ENCODE peak calls at places on chromosome 19, in ten cellular contexts. K, Z, R, M, Y, C, S, N, O and E are unnamed samples.

GRCh38 chr19:46469541-46470185 is 1.7 kb downstream of the PNMA8A start:
- DNase-seq in K (no peak), Z (no peak), R (no peak), M (no peak), Y (no peak), C (no peak), S (no peak), N (no peak), O (no peak), E (no peak)

GRCh38 chr19:14039181-14039580 is 7.6 kb downstream of the IL27RA start:
- DNase-seq in K (no peak), Z (no peak), R (no peak), M (no peak), Y (no peak), C (no peak), S (no peak), N (no peak), O (no peak), E (no peak)

GRCh38 chr19:37718357-37718756 is 1.2 kb downstream of the ZNF607 start:
- DNase-seq in K (no peak), Z (no peak), R (no peak), M (no peak), Y (no peak), C (no peak), S (peak; percentile 1), N (no peak), O (no peak), E (no peak)

GRCh38 chr19:768424-768823 is 17.5 kb downstream of the MISP start:
- DNase-seq in K (no peak), Z (no peak), R (no peak), M (no peak), Y (no peak), C (no peak), S (peak; percentile 88), N (no peak), O (peak; percentile 83), E (no peak)

GRCh38 chr19:813359-814107 is 8.2 kb downstream of the PLPPR3 start:
- DNase-seq in K (no peak), Z (no peak), R (no peak), M (no peak), Y (no peak), C (no peak), S (no peak), N (no peak), O (no peak), E (no peak)

GRCh38 chr19:20051841-20052768 is 12.8 kb upstream of the ZNF682 start:
- DNase-seq in K (peak; percentile 98), Z (peak; percentile 97), R (no peak), M (peak; percentile 43), Y (peak; percentile 56), C (peak; percentile 57), S (peak; percentile 97), N (peak; percentile 95), O (peak; percentile 96), E (peak; percentile 97)

GRCh38 chr19:58229255-58229639 is 533 bp downstream of the ZNF544 start:
- DNase-seq in K (no peak), Z (no peak), R (peak; percentile 32), M (no peak), Y (peak; percentile 27), C (peak; percentile 7), S (peak; percentile 29), N (peak; percentile 15), O (peak; percentile 12), E (no peak)

GRCh38 chr19:58346961-58347929 is 6.0 kb downstream of the A1BG start:
- DNase-seq in K (peak; percentile 52), Z (peak; percentile 35), R (peak; percentile 65), M (peak; percentile 64), Y (peak; percentile 61), C (peak; percentile 45), S (peak; percentile 78), N (peak; percentile 78), O (peak; percentile 63), E (peak; percentile 80)

GRCh38 chr19:29263305-29264080 is 50.5 kb upstream of the UQCRFS1 start:
- DNase-seq in K (no peak), Z (peak; percentile 32), R (peak; percentile 59), M (peak; percentile 40), Y (peak; percentile 43), C (peak; percentile 11), S (peak; percentile 41), N (peak; percentile 65), O (peak; percentile 17), E (no peak)

GRCh38 chr19:14517446-14517839 is 754 bp downstream of the DNAJB1 start:
- DNase-seq in K (no peak), Z (no peak), R (no peak), M (no peak), Y (no peak), C (no peak), S (no peak), N (no peak), O (peak; percentile 28), E (no peak)

GRCh38 chr19:45774765-45775164 is 5.7 kb upstream of the SIX5 start:
- DNase-seq in K (no peak), Z (no peak), R (peak; percentile 71), M (no peak), Y (no peak), C (no peak), S (no peak), N (no peak), O (no peak), E (no peak)

GRCh38 chr19:5259750-5260149 is 80.9 kb downstream of the PTPRS start:
- DNase-seq in K (no peak), Z (no peak), R (no peak), M (no peak), Y (no peak), C (no peak), S (no peak), N (no peak), O (no peak), E (no peak)

GRCh38 chr19:57656346-57656745 is 12.4 kb upstream of the ZSCAN4 start:
- DNase-seq in K (no peak), Z (no peak), R (no peak), M (no peak), Y (no peak), C (no peak), S (no peak), N (no peak), O (no peak), E (no peak)

GRCh38 chr19:18772620-18773587 is 18.2 kb downstream of the COMP start:
- DNase-seq in K (no peak), Z (no peak), R (no peak), M (no peak), Y (no peak), C (no peak), S (no peak), N (no peak), O (no peak), E (no peak)

GRCh38 chr19:5191091-5191490 is 149.5 kb downstream of the PTPRS start:
- DNase-seq in K (no peak), Z (no peak), R (no peak), M (no peak), Y (no peak), C (no peak), S (peak; percentile 67), N (no peak), O (no peak), E (no peak)

GRCh38 chr19:7977021-7977722 is 28.3 kb downstream of the ELAVL1 start:
- DNase-seq in K (no peak), Z (no peak), R (no peak), M (no peak), Y (no peak), C (no peak), S (no peak), N (no peak), O (no peak), E (no peak)

GRCh38 chr19:16737909-16738308 is 18.3 kb downstream of the NWD1 start:
- DNase-seq in K (no peak), Z (peak; percentile 13), R (no peak), M (no peak), Y (no peak), C (no peak), S (no peak), N (no peak), O (peak; percentile 15), E (no peak)

GRCh38 chr19:40279761-40280607 is 5.2 kb downstream of the AKT2 start:
- DNase-seq in K (no peak), Z (no peak), R (no peak), M (peak; percentile 20), Y (no peak), C (no peak), S (no peak), N (no peak), O (no peak), E (no peak)

GRCh38 chr19:54795763-54796162 is 7.6 kb upstream of the KIR2DL4 start:
- DNase-seq in K (no peak), Z (no peak), R (no peak), M (no peak), Y (no peak), C (no peak), S (no peak), N (no peak), O (no peak), E (no peak)

GRCh38 chr19:40736661-40737060 is 13.6 kb downstream of the ACTMAP start:
- DNase-seq in K (no peak), Z (no peak), R (no peak), M (no peak), Y (no peak), C (no peak), S (no peak), N (no peak), O (no peak), E (no peak)

GRCh38 chr19:40933025-40933424 is 51.0 kb upstream of the CYP2A7 start:
- DNase-seq in K (no peak), Z (no peak), R (peak; percentile 41), M (no peak), Y (no peak), C (no peak), S (peak; percentile 36), N (no peak), O (no peak), E (no peak)

GRCh38 chr19:47518139-47518538 is 3.3 kb upstream of the NAPA start:
- DNase-seq in K (no peak), Z (no peak), R (no peak), M (peak; percentile 26), Y (peak; percentile 40), C (peak; percentile 72), S (no peak), N (no peak), O (no peak), E (no peak)

GRCh38 chr19:45117167-45117594 is 24.2 kb downstream of the PPP1R37 start:
- DNase-seq in K (no peak), Z (no peak), R (no peak), M (no peak), Y (peak; percentile 49), C (peak; percentile 79), S (no peak), N (no peak), O (peak; percentile 20), E (no peak)

GRCh38 chr19:51807111-51807701 is 12.2 kb downstream of the FPR3 start:
- DNase-seq in K (no peak), Z (no peak), R (no peak), M (no peak), Y (no peak), C (no peak), S (peak; percentile 64), N (no peak), O (no peak), E (no peak)

GRCh38 chr19:32123355-32123940 is 222.0 kb upstream of the ZNF507 start:
- DNase-seq in K (no peak), Z (no peak), R (no peak), M (no peak), Y (no peak), C (no peak), S (no peak), N (no peak), O (no peak), E (no peak)

GRCh38 chr19:38049105-38049649 is 142.2 kb downstream of the SIPA1L3 start:
- DNase-seq in K (no peak), Z (no peak), R (no peak), M (peak; percentile 36), Y (peak; percentile 45), C (peak; percentile 25), S (peak; percentile 76), N (no peak), O (no peak), E (no peak)

GRCh38 chr19:49746206-49746958 is 16.7 kb downstream of the TSKS start:
- DNase-seq in K (no peak), Z (peak; percentile 34), R (peak; percentile 67), M (peak; percentile 7), Y (peak; percentile 28), C (peak; percentile 69), S (peak; percentile 37), N (no peak), O (no peak), E (no peak)

GRCh38 chr19:48881741-48882657 is 9.8 kb downstream of the PPP1R15A start:
- DNase-seq in K (no peak), Z (no peak), R (no peak), M (no peak), Y (no peak), C (no peak), S (no peak), N (no peak), O (no peak), E (no peak)